ENCODE peak calls at places on chromosomes 1 and 21, in six cellular contexts. One of them, this sample, is unnamed.

GRCh38 chr1:96473791-96474452 is 247.7 kb upstream of the PTBP2 start:
- DNase-seq in WTC11: no peak
- DNase-seq in HL-60: no peak
- DNase-seq in HFF-Myc: peak; percentile 16
- DNase-seq in body of pancreas: no peak
- DNase-seq in Caco-2: no peak
- DNase-seq in this sample: no peak

GRCh38 chr1:154326546-154327465 is 1.5 kb downstream of the ATP8B2 start:
- DNase-seq in WTC11: no peak
- DNase-seq in HL-60: no peak
- DNase-seq in HFF-Myc: peak; percentile 57
- DNase-seq in body of pancreas: peak; percentile 40
- DNase-seq in Caco-2: no peak
- DNase-seq in this sample: no peak

GRCh38 chr1:100009458-100009857 is 39.7 kb downstream of the SLC35A3 start:
- DNase-seq in WTC11: no peak
- DNase-seq in HL-60: no peak
- DNase-seq in HFF-Myc: no peak
- DNase-seq in body of pancreas: no peak
- DNase-seq in Caco-2: no peak
- DNase-seq in this sample: no peak

GRCh38 chr1:159067699-159068621 is 8.6 kb downstream of the AIM2 start:
- DNase-seq in WTC11: no peak
- DNase-seq in HL-60: peak; percentile 71
- DNase-seq in HFF-Myc: no peak
- DNase-seq in body of pancreas: no peak
- DNase-seq in Caco-2: no peak
- DNase-seq in this sample: peak; percentile 64

GRCh38 chr1:197268012-197268411 is at the start of gene CRB1:
- DNase-seq in WTC11: no peak
- DNase-seq in HL-60: no peak
- DNase-seq in HFF-Myc: no peak
- DNase-seq in body of pancreas: no peak
- DNase-seq in Caco-2: no peak
- DNase-seq in this sample: no peak

GRCh38 chr1:197029749-197030148 is 37.3 kb downstream of the F13B start:
- DNase-seq in WTC11: no peak
- DNase-seq in HL-60: no peak
- DNase-seq in HFF-Myc: no peak
- DNase-seq in body of pancreas: no peak
- DNase-seq in Caco-2: no peak
- DNase-seq in this sample: no peak

GRCh38 chr1:88946845-88947244 is 45.6 kb downstream of the KYAT3 start:
- DNase-seq in WTC11: no peak
- DNase-seq in HL-60: peak; percentile 2
- DNase-seq in HFF-Myc: no peak
- DNase-seq in body of pancreas: no peak
- DNase-seq in Caco-2: no peak
- DNase-seq in this sample: peak; percentile 45

GRCh38 chr1:206456577-206457375 is 13.5 kb upstream of the IKBKE start:
- DNase-seq in WTC11: no peak
- DNase-seq in HL-60: no peak
- DNase-seq in HFF-Myc: no peak
- DNase-seq in body of pancreas: no peak
- DNase-seq in Caco-2: no peak
- DNase-seq in this sample: no peak

GRCh38 chr1:185526318-185527307 is 207.6 kb upstream of the HMCN1 start:
- DNase-seq in WTC11: no peak
- DNase-seq in HL-60: peak; percentile 12
- DNase-seq in HFF-Myc: no peak
- DNase-seq in body of pancreas: no peak
- DNase-seq in Caco-2: no peak
- DNase-seq in this sample: no peak

GRCh38 chr1:223201967-223202366 is 58.9 kb upstream of the TLR5 start:
- DNase-seq in WTC11: no peak
- DNase-seq in HL-60: no peak
- DNase-seq in HFF-Myc: no peak
- DNase-seq in body of pancreas: peak; percentile 30
- DNase-seq in Caco-2: no peak
- DNase-seq in this sample: no peak

GRCh38 chr21:42161957-42162681 is 56.8 kb upstream of the ABCG1 start:
- DNase-seq in WTC11: no peak
- DNase-seq in HL-60: peak; percentile 33
- DNase-seq in HFF-Myc: no peak
- DNase-seq in body of pancreas: no peak
- DNase-seq in Caco-2: no peak
- DNase-seq in this sample: no peak

GRCh38 chr1:91881280-91881679 is 4.7 kb downstream of the TGFBR3 start:
- DNase-seq in WTC11: no peak
- DNase-seq in HL-60: no peak
- DNase-seq in HFF-Myc: no peak
- DNase-seq in body of pancreas: no peak
- DNase-seq in Caco-2: no peak
- DNase-seq in this sample: no peak

GRCh38 chr1:91885716-91886506 is at the start of gene TGFBR3:
- DNase-seq in WTC11: peak; percentile 74
- DNase-seq in HL-60: peak; percentile 43
- DNase-seq in HFF-Myc: no peak
- DNase-seq in body of pancreas: peak; percentile 91
- DNase-seq in Caco-2: peak; percentile 83
- DNase-seq in this sample: no peak

GRCh38 chr1:91885331-91885715 is 628 bp downstream of the TGFBR3 start:
- DNase-seq in WTC11: peak; percentile 13
- DNase-seq in HL-60: no peak
- DNase-seq in HFF-Myc: no peak
- DNase-seq in body of pancreas: peak; percentile 30
- DNase-seq in Caco-2: peak; percentile 12
- DNase-seq in this sample: no peak

GRCh38 chr1:91884459-91885290 is 1.3 kb downstream of the TGFBR3 start:
- DNase-seq in WTC11: peak; percentile 36
- DNase-seq in HL-60: no peak
- DNase-seq in HFF-Myc: no peak
- DNase-seq in body of pancreas: peak; percentile 38
- DNase-seq in Caco-2: no peak
- DNase-seq in this sample: no peak

GRCh38 chr1:91883470-91883869 is 2.5 kb downstream of the TGFBR3 start:
- DNase-seq in WTC11: no peak
- DNase-seq in HL-60: no peak
- DNase-seq in HFF-Myc: no peak
- DNase-seq in body of pancreas: no peak
- DNase-seq in Caco-2: no peak
- DNase-seq in this sample: no peak
- TF ChIP-seq CTCF in WTC11: no peak
- TF ChIP-seq CTCF in HL-60: no peak
- TF ChIP-seq CTCF in HFF-Myc: peak; percentile 45
- TF ChIP-seq CTCF in body of pancreas: no peak
- TF ChIP-seq CTCF in Caco-2: peak; percentile 31
- TF ChIP-seq CTCF in this sample: peak; percentile 29

GRCh38 chr1:4270651-4271337 is 370.7 kb upstream of the C1orf174 start:
- DNase-seq in WTC11: no peak
- DNase-seq in HL-60: no peak
- DNase-seq in HFF-Myc: no peak
- DNase-seq in body of pancreas: no peak
- DNase-seq in Caco-2: no peak
- DNase-seq in this sample: no peak
- TF ChIP-seq CTCF in WTC11: no peak
- TF ChIP-seq CTCF in HL-60: no peak
- TF ChIP-seq CTCF in HFF-Myc: no peak
- TF ChIP-seq CTCF in body of pancreas: no peak
- TF ChIP-seq CTCF in Caco-2: no peak
- TF ChIP-seq CTCF in this sample: no peak

GRCh38 chr21:27761623-27762022 is 794.7 kb upstream of the ADAMTS5 start:
- DNase-seq in WTC11: no peak
- DNase-seq in HL-60: no peak
- DNase-seq in HFF-Myc: no peak
- DNase-seq in body of pancreas: no peak
- DNase-seq in Caco-2: peak; percentile 2
- DNase-seq in this sample: no peak

GRCh38 chr21:27759091-27759659 is 792.3 kb upstream of the ADAMTS5 start:
- DNase-seq in WTC11: peak; percentile 68
- DNase-seq in HL-60: peak; percentile 5
- DNase-seq in HFF-Myc: no peak
- DNase-seq in body of pancreas: peak; percentile 39
- DNase-seq in Caco-2: peak; percentile 52
- DNase-seq in this sample: no peak

GRCh38 chr21:27756191-27756590 is 789.3 kb upstream of the ADAMTS5 start:
- DNase-seq in WTC11: no peak
- DNase-seq in HL-60: no peak
- DNase-seq in HFF-Myc: no peak
- DNase-seq in body of pancreas: no peak
- DNase-seq in Caco-2: no peak
- DNase-seq in this sample: no peak

GRCh38 chr21:27764056-27764455 is 797.2 kb upstream of the ADAMTS5 start:
- DNase-seq in WTC11: no peak
- DNase-seq in HL-60: no peak
- DNase-seq in HFF-Myc: no peak
- DNase-seq in body of pancreas: no peak
- DNase-seq in Caco-2: no peak
- DNase-seq in this sample: no peak

DNA sequence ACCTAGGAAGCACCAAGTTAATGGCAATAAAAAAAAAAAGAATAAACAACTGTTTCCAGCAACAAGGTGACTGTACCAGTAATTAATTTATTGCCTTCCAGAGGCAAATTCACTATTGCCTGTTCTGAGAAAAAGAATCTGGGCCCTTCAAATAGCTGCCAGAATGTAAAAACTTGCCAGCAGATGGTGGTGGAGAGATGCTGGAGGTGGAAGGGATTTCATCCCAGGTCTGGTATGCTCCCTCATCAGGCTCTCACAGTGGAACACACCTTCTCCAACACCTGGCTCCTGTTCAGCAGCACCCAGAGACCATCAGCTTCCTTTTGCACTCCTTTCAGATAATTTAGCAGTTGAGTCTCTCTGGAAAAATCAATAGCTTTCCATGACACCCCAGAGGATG is 792.9 kb upstream of the ADAMTS5 start:
- DNase-seq in WTC11: no peak
- DNase-seq in HL-60: no peak
- DNase-seq in HFF-Myc: no peak
- DNase-seq in body of pancreas: no peak
- DNase-seq in Caco-2: peak; percentile 43
- DNase-seq in this sample: no peak
- TF ChIP-seq CTCF in WTC11: no peak
- TF ChIP-seq CTCF in HL-60: no peak
- TF ChIP-seq CTCF in HFF-Myc: no peak
- TF ChIP-seq CTCF in body of pancreas: no peak
- TF ChIP-seq CTCF in Caco-2: no peak
- TF ChIP-seq CTCF in this sample: no peak

DNA sequence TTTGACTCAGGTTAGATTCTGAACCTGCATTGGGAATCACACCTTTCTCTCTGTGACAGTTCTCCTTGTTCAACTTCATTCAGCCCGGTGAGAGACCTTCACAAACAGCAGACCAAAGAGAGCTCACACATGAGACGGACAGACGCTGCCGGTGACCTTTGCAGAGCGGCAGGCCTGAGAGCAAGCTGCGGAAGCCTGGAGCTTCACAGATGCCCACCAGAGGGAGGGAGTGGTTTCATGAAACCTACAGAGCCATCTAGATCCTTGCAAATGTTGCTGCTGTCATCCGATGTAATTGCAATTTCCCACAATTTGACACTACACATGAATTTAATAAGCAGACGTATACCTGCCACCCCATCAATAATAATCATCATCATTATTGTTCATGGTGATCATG is 39.5 kb downstream of the GRIK3 start:
- DNase-seq in WTC11: no peak
- DNase-seq in HL-60: no peak
- DNase-seq in HFF-Myc: no peak
- DNase-seq in body of pancreas: no peak
- DNase-seq in Caco-2: no peak
- DNase-seq in this sample: no peak
- TF ChIP-seq CTCF in WTC11: no peak
- TF ChIP-seq CTCF in HL-60: no peak
- TF ChIP-seq CTCF in HFF-Myc: no peak
- TF ChIP-seq CTCF in body of pancreas: no peak
- TF ChIP-seq CTCF in Caco-2: no peak
- TF ChIP-seq CTCF in this sample: no peak

This sample was measured in CD14-positive monocyte.